ENCODE peak calls at places on chromosomes 16 and 17, in ten cellular contexts. M is HL-60, Z is stomach, A is spleen, S is GM12891, F is transverse colon, P is GM12878, W is prostate gland, N is GM12892, K is GM23338. H is an unnamed sample.

GRCh38 chr16:27446721-27447120 is 44.7 kb downstream of the IL21R start:
- DNase-seq in N (peak), A (peak), Z (no peak), S (no peak), W (no peak), M (no peak), P (no peak), K (no peak), F (peak), H (no peak)

GRCh38 chr16:4689091-4689671 is 4.2 kb upstream of the NUDT16L1 start:
- DNase-seq in F (no peak), Z (no peak), K (no peak), P (no peak), M (no peak), A (peak), S (no peak), W (no peak), N (no peak), H (no peak)

GRCh38 chr17:41624208-41625101 is at the start of gene KRT17:
- DNase-seq in W (peak), Z (no peak), N (no peak), S (no peak), M (peak), K (peak), F (no peak), P (no peak), A (peak), H (no peak)

GRCh38 chr17:76266244-76266938 is 1.2 kb downstream of the UBALD2 start:
- DNase-seq in K (no peak), Z (no peak), W (peak), F (peak), N (no peak), P (no peak), M (no peak), S (no peak), A (no peak), H (no peak)

GRCh38 chr16:84740596-84741071 is 40.8 kb downstream of the USP10 start:
- DNase-seq in S (no peak), Z (no peak), N (no peak), A (no peak), M (no peak), W (no peak), K (no peak), P (no peak), F (no peak), H (no peak)

GRCh38 chr17:73291260-73291801 is 20.5 kb downstream of the CDC42EP4 start:
- DNase-seq in W (no peak), S (peak), K (no peak), P (peak), N (no peak), F (peak), M (peak), A (peak), Z (peak), H (no peak)

GRCh38 chr17:47967607-47968252 is 3.2 kb upstream of the CDK5RAP3 start:
- DNase-seq in P (no peak), N (no peak), A (no peak), Z (peak), M (no peak), K (no peak), W (no peak), S (no peak), F (peak), H (no peak)

GRCh38 chr17:38789185-38789584 is 10.2 kb downstream of the PIP4K2B start:
- DNase-seq in K (peak), Z (no peak), P (no peak), W (no peak), M (no peak), S (no peak), N (no peak), A (no peak), F (no peak), H (no peak)

GRCh38 chr16:28572659-28573510 is 19.2 kb downstream of the SGF29 start:
- DNase-seq in W (no peak), M (no peak), A (no peak), S (no peak), F (no peak), Z (no peak), K (peak), P (no peak), N (no peak), H (no peak)

GRCh38 chr16:11106726-11107125 is 149.3 kb downstream of the SOCS1 start:
- DNase-seq in A (no peak), Z (no peak), W (no peak), M (no peak), S (no peak), K (no peak), N (no peak), F (no peak), P (no peak), H (no peak)

GRCh38 chr17:81153340-81153803 is 11.9 kb upstream of the PVALEF start:
- DNase-seq in P (no peak), Z (no peak), W (no peak), F (no peak), A (no peak), M (peak), K (no peak), N (no peak), S (no peak), H (peak)

GRCh38 chr16:74699666-74700065 is 996 bp downstream of the MLKL start:
- DNase-seq in Z (no peak), W (no peak), P (no peak), N (no peak), S (no peak), M (no peak), K (no peak), A (no peak), F (peak), H (no peak)

GRCh38 chr17:50187741-50188520 is 13.5 kb downstream of the COL1A1 start:
- DNase-seq in S (no peak), P (no peak), Z (no peak), N (no peak), M (no peak), K (no peak), W (no peak), A (no peak), F (no peak), H (no peak)

GRCh38 chr17:63405741-63406261 is 40.3 kb downstream of the CYB561 start:
- DNase-seq in K (peak), Z (no peak), A (no peak), M (peak), P (no peak), S (no peak), W (peak), N (no peak), F (no peak), H (peak)

GRCh38 chr17:58648236-58648635 is 43.6 kb downstream of the TEX14 start:
- DNase-seq in F (no peak), W (no peak), K (no peak), M (no peak), P (no peak), A (peak), N (no peak), S (no peak), Z (no peak), H (no peak)

GRCh38 chr16:47887496-47887895 is 268.3 kb downstream of the ABCC12 start:
- DNase-seq in S (no peak), P (no peak), F (no peak), M (no peak), A (no peak), W (no peak), N (no peak), Z (no peak), K (peak), H (no peak)

GRCh38 chr17:10513284-10514067 is 4.9 kb downstream of the MYH1 start:
- DNase-seq in W (peak), A (no peak), N (no peak), Z (no peak), F (no peak), P (no peak), M (no peak), S (no peak), K (peak), H (no peak)

GRCh38 chr16:76696876-76697275 is 419.7 kb downstream of the CNTNAP4 start:
- DNase-seq in K (no peak), M (no peak), N (no peak), P (no peak), S (no peak), A (no peak), W (no peak), Z (no peak), F (no peak), H (no peak)

GRCh38 chr16:56048425-56049100 is 142.7 kb upstream of the GNAO1 start:
- DNase-seq in F (no peak), P (peak), N (no peak), W (no peak), Z (no peak), A (no peak), S (peak), K (no peak), M (peak), H (no peak)

GRCh38 chr16:87611456-87611855 is 9.1 kb downstream of the JPH3 start:
- DNase-seq in S (no peak), N (no peak), K (no peak), A (no peak), W (no peak), F (no peak), Z (no peak), P (no peak), M (no peak), H (no peak)

DNA sequence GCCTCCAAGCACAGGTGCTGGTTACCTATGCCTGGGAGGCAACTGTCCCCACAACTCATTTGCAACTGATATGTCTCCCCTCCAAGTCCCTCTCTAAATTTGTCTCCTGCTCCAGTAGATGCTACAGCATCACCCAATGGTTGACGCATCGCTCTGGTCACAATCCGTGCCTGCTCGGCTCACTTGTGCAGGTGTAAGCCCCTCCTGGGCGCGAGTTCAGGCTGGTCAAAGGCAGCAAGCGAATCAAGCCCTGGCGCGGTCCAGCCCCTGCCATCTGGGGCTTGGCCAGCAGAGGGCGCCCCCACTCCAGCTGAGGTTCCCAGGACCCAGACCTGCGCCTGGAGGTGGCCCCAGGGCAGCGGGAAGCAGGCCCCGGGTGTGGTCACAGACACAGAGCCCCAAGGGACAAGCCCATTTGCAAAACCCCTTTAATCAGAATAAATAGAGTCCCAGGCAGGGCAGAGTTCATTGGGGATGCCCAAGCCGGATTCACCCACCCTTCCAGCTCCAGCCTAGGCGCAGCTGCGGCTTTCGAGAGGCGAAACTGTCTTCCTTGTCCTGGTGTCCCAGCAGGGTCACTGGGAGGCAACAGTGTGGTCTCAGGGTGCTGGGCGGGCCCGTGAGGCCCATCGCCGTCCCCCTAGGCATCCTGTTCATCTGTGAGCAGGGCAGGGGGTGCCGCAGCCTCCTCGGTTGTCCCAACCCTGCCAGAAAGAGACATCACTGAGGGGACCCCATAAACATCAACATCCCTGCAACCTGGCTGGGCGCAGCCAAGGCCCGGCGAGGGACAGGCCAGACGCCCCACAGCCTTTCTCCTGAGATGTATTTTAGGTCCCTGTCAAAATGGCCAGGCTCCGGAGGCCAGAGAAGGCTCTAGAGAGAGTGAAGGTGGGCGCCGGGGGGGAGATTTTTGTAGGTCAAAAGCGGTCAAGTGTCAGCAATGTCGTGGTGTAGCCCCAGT is 15.8 kb downstream of the TMC6 start:
- DNase-seq in M (no peak), S (peak), F (peak), N (peak), P (no peak), A (peak), W (peak), Z (peak), K (peak), H (no peak)
- TF ChIP-seq POLR2AphosphoS5 in M (no peak), S (no peak), F (peak), N (peak), P (peak), A (peak), W (no peak), Z (peak), K (no peak), H (no peak)

GRCh38 chr17:55720917-55721836 is 1.5 kb downstream of the TMEM100 start:
- DNase-seq in Z (no peak), W (no peak), S (no peak), F (no peak), P (no peak), N (no peak), A (no peak), M (no peak), K (no peak), H (no peak)
- TF ChIP-seq POLR2AphosphoS5 in Z (no peak), W (no peak), S (no peak), F (no peak), P (no peak), N (no peak), A (no peak), M (no peak), K (no peak), H (no peak)

DNA sequence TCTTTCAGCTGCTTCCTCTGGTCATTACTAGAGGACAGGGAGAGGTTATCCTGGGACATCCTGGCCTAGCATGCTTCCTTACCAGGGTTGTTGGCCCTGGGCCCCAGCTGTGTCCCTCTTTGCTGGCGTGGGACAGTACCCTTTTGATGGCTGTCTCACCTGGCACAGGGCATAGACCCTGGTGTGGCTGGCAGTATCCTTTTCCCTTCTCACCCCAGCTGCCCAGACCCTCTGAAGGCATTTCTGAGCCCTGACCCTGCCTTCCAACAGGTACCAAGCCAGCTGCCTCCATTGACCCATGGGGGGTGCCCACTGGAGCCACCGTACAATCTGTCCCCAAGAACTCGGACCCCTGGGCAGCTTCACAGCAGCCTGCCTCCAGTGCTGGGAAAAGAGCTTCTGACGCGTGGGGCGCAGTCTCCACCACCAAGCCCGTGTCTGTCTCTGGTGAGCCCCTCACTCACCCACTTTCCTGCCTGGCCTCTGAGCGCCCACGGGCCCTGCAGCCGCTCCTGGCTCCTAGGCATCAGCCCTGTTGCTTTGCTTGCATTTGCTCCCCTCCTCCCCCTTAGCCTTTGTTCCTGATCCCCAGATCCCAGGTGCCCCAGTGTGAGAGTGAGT is 34.0 kb downstream of the B9D1 start:
- DNase-seq in M (no peak), K (no peak), Z (no peak), F (no peak), N (no peak), W (no peak), S (no peak), A (no peak), P (no peak), H (no peak)
- TF ChIP-seq POLR2AphosphoS5 in M (no peak), K (no peak), Z (no peak), F (no peak), N (no peak), W (no peak), S (no peak), A (no peak), P (no peak), H (no peak)

GRCh38 chr17:66715745-66716156 is 119.2 kb upstream of the CACNG5 start:
- DNase-seq in A (no peak), Z (no peak), F (no peak), K (peak), M (no peak), P (peak), W (peak), N (peak), S (peak), H (peak)
- TF ChIP-seq POLR2AphosphoS5 in A (no peak), Z (no peak), F (peak), K (no peak), M (no peak), P (no peak), W (peak), N (no peak), S (no peak), H (no peak)

GRCh38 chr16:8716052-8716451 is 41.6 kb downstream of the ABAT start:
- DNase-seq in A (no peak), N (no peak), F (no peak), M (no peak), W (no peak), K (no peak), S (no peak), P (no peak), Z (no peak), H (no peak)
- TF ChIP-seq POLR2AphosphoS5 in A (no peak), N (no peak), F (no peak), M (no peak), W (no peak), K (no peak), S (no peak), P (no peak), Z (no peak), H (no peak)

GRCh38 chr16:63481060-63481459 is 1444.8 kb upstream of the CDH8 start:
- DNase-seq in P (no peak), S (no peak), Z (no peak), W (no peak), M (no peak), K (no peak), A (no peak), F (no peak), N (no peak), H (no peak)
- TF ChIP-seq POLR2AphosphoS5 in P (no peak), S (no peak), Z (no peak), W (no peak), M (no peak), K (no peak), A (no peak), F (no peak), N (no peak), H (no peak)

DNA sequence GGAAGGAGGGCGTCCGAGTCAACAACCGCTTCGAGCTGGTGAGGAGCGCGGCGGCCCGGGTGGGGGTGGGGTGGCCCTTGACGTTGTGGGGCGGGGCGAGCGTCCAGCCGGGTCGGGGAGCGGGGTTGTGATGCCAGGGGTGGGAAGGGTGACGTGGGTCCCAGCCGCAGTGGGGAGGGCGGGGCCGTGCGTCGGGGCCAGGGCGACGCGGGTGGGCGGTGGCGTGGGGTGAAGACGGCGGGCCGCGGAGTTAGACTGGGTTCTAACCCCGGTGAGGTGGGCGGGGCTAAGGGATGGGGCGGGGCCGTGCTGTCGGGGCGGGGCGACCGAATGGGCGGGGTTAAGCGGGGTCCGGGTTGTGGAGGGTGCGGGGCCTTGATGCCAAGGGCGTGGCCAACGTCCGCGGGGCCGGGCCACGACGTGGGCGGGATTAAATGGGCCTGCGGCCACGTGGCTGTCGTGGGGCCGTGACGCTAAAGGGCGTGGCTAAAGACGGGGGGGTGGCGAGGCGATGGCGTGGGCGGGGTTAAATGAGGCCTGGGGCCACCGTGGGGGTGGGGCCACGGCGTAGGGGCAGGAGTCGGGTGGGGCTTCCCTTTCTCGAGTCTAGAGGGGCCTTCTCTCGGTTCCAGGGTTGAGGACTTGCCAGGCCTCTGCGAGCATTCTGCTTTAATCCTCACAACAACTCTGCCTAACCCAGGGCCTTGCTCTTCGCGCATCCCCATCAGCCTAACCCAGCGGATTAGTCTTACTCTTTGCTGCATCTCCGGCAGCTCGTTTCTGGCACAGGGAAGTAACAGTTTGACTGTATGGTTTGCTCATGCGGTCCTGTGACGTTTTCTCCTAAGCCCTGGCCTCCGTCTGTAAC is 664 bp downstream of the TCF25 start:
- DNase-seq in P (peak), F (peak), Z (peak), K (peak), W (peak), M (peak), S (peak), N (peak), A (peak), H (peak)
- TF ChIP-seq POLR2AphosphoS5 in P (peak), F (peak), Z (peak), K (no peak), W (peak), M (no peak), S (no peak), N (peak), A (no peak), H (no peak)

GRCh38 chr16:23195415-23195978 is 13.0 kb downstream of the SCNN1G start:
- DNase-seq in Z (no peak), P (no peak), W (no peak), K (no peak), F (no peak), M (no peak), N (no peak), S (no peak), A (no peak), H (no peak)
- TF ChIP-seq POLR2AphosphoS5 in Z (no peak), P (no peak), W (no peak), K (no peak), F (no peak), M (no peak), N (no peak), S (no peak), A (no peak), H (no peak)

GRCh38 chr16:57862698-57863433 is 60.6 kb upstream of the KIFC3 start:
- DNase-seq in A (no peak), K (peak), Z (no peak), P (no peak), W (no peak), N (no peak), S (no peak), M (no peak), F (peak), H (no peak)
- TF ChIP-seq POLR2AphosphoS5 in A (no peak), K (no peak), Z (no peak), P (no peak), W (no peak), N (no peak), S (no peak), M (no peak), F (no peak), H (no peak)

H was measured in SK-N-MC.